ENCODE peak calls at places on chromosomes 11 and 22, in six cellular contexts. W is OCI-LY7, G is right lobe of liver, S is stomach, Z is WTC11, N is Peyer's patch. D is an unnamed sample.

GRCh38 chr22:38699143-38699542 is 1.6 kb downstream of the JOSD1 start:
- DNase-seq in Z (no peak), W (peak), N (no peak), G (no peak), S (no peak), D (no peak)

GRCh38 chr11:20081336-20081735 is 78.9 kb downstream of the DBX1 start:
- DNase-seq in G (no peak), N (no peak), Z (no peak), S (no peak), W (no peak), D (no peak)

GRCh38 chr11:74990941-74991340 is 2.2 kb downstream of the NEU3 start:
- DNase-seq in N (no peak), Z (no peak), S (no peak), W (no peak), G (no peak), D (no peak)

GRCh38 chr22:12601870-12602779 is 2925.9 kb upstream of the OR11H1 start:
- DNase-seq in N (no peak), W (no peak), G (peak), Z (no peak), S (peak), D (no peak)

GRCh38 chr11:69920500-69921428 is 101.5 kb upstream of the FGF3 start:
- DNase-seq in W (no peak), S (no peak), Z (peak), G (peak), N (peak), D (no peak)

GRCh38 chr22:32836286-32836859 is 34.9 kb downstream of the TIMP3 start:
- DNase-seq in N (no peak), W (peak), G (no peak), S (no peak), Z (no peak), D (peak)

GRCh38 chr11:79212711-79213110 is 228.1 kb downstream of the TENM4 start:
- DNase-seq in G (no peak), Z (no peak), W (no peak), N (no peak), S (no peak), D (no peak)

GRCh38 chr11:5004429-5005274 is 10.0 kb downstream of the OR51L1 start:
- DNase-seq in N (no peak), G (peak), W (peak), Z (peak), S (peak), D (peak)

GRCh38 chr11:130476200-130476921 is 27.9 kb downstream of the ADAMTS15 start:
- DNase-seq in W (no peak), G (no peak), S (no peak), N (no peak), Z (no peak), D (peak)

GRCh38 chr11:69569306-69570200 is 71.4 kb upstream of the CCND1 start:
- DNase-seq in Z (no peak), G (no peak), S (no peak), W (no peak), N (no peak), D (no peak)

GRCh38 chr11:129061466-129062194 is 119.0 kb upstream of the TP53AIP1 start:
- DNase-seq in Z (no peak), S (no peak), G (no peak), N (no peak), W (no peak), D (no peak)

GRCh38 chr22:41482319-41482935 is 13.5 kb downstream of the ACO2 start:
- DNase-seq in Z (no peak), W (peak), G (no peak), S (no peak), N (no peak), D (peak)

GRCh38 chr11:94768602-94769511 is 701 bp downstream of the AMOTL1 start:
- DNase-seq in S (peak), G (peak), N (no peak), W (no peak), Z (peak), D (peak)

GRCh38 chr11:121391914-121392313 is 60.2 kb upstream of the SORL1 start:
- DNase-seq in N (peak), W (no peak), S (peak), Z (no peak), G (no peak), D (no peak)

GRCh38 chr22:35835998-35836691 is 118.5 kb downstream of the APOL5 start:
- DNase-seq in S (peak), G (peak), Z (peak), N (no peak), W (no peak), D (no peak)

GRCh38 chr11:104343578-104343977 is 179.6 kb upstream of the PDGFD start:
- DNase-seq in S (no peak), Z (no peak), G (no peak), N (no peak), W (peak), D (no peak)

GRCh38 chr11:122146475-122146874 is 30.5 kb upstream of the BLID start:
- DNase-seq in S (no peak), G (no peak), W (no peak), Z (no peak), N (no peak), D (no peak)

GRCh38 chr22:46070215-46070721 is 80.1 kb upstream of the PPARA start:
- DNase-seq in W (peak), N (peak), S (peak), G (peak), Z (peak), D (no peak)

GRCh38 chr11:20213790-20214189 is 53.5 kb upstream of the DBX1 start:
- DNase-seq in G (no peak), S (no peak), W (no peak), N (no peak), Z (no peak), D (no peak)

GRCh38 chr11:31817621-31818493 is 6.7 kb upstream of the PAX6 start:
- DNase-seq in W (no peak), G (no peak), S (no peak), N (peak), Z (peak), D (peak)

GRCh38 chr11:10858505-10859360 is 880 bp upstream of the ZBED5 start:
- DNase-seq in Z (peak), S (peak), N (peak), G (peak), W (peak), D (peak)

GRCh38 chr22:38348751-38349496 is 31.7 kb upstream of the CSNK1E start:
- DNase-seq in Z (no peak), S (peak), G (peak), W (no peak), N (no peak), D (no peak)

GRCh38 chr22:38460367-38460952 is 5.5 kb upstream of the KCNJ4 start:
- DNase-seq in W (no peak), G (no peak), S (no peak), N (no peak), Z (no peak), D (no peak)

GRCh38 chr11:45930031-45930794 is 7.8 kb downstream of the LARGE2 start:
- DNase-seq in N (peak), Z (no peak), S (peak), W (peak), G (no peak), D (peak)

GRCh38 chr11:12922980-12923507 is 86.1 kb upstream of the RASSF10 start:
- DNase-seq in S (no peak), Z (no peak), N (no peak), G (no peak), W (no peak), D (no peak)

GRCh38 chr11:11909727-11910126 is 68.0 kb downstream of the USP47 start:
- DNase-seq in S (no peak), Z (no peak), W (no peak), G (no peak), N (no peak), D (no peak)

GRCh38 chr11:122440783-122441701 is 214.5 kb upstream of the UBASH3B start:
- DNase-seq in S (no peak), G (peak), N (no peak), W (no peak), Z (peak), D (no peak)

GRCh38 chr11:114073506-114074381 is 14.2 kb downstream of the ZBTB16 start:
- DNase-seq in N (no peak), W (no peak), S (no peak), G (no peak), Z (no peak), D (no peak)

GRCh38 chr22:33652596-33652995 is 267.7 kb downstream of the LARGE1 start:
- DNase-seq in N (no peak), S (no peak), G (no peak), W (no peak), Z (no peak), D (no peak)

GRCh38 chr11:10866893-10867331 is 9.1 kb upstream of the ZBED5 start:
- DNase-seq in Z (no peak), G (no peak), N (no peak), S (no peak), W (no peak), D (no peak)

GRCh38 chr22:50687829-50688228 is 15.2 kb downstream of the SHANK3 start:
- DNase-seq in S (peak), W (no peak), N (peak), G (no peak), Z (no peak), D (no peak)

GRCh38 chr11:133726576-133726975 is 118.7 kb downstream of the SPATA19 start:
- DNase-seq in G (no peak), N (no peak), W (no peak), S (no peak), Z (no peak), D (no peak)

GRCh38 chr11:66546368-66546965 is at the start of gene ACTN3:
- DNase-seq in W (no peak), G (no peak), Z (peak), N (no peak), S (no peak), D (peak)

GRCh38 chr11:66548041-66548440 is 1.3 kb downstream of the ACTN3 start:
- DNase-seq in G (no peak), N (no peak), Z (no peak), W (no peak), S (no peak), D (no peak)

GRCh38 chr11:66546966-66547661 is 411 bp downstream of the ACTN3 start:
- DNase-seq in Z (no peak), S (no peak), W (no peak), N (no peak), G (no peak), D (no peak)

GRCh38 chr11:66548774-66549630 is 2.3 kb downstream of the ACTN3 start:
- DNase-seq in S (no peak), Z (no peak), G (no peak), N (no peak), W (no peak), D (no peak)

DNA sequence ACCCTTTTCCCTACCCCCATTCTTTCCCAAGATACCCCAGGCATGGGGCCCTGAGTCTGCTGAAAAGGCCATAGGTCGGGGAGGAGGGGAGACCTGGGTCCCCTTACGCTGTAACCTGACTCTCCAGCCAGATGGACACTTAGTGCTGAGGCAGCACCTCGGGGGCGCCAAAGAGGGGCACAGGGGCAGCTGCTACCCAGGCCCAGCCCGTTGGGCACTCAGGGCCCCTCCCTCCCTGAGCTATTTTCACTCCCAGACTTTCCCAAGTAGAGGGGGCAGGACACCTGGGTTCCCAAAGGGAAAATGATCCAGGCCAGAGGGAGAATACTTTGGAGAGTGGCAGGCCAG is 933 bp downstream of the ACTN3 start:
- DNase-seq in N (no peak), G (no peak), Z (peak), S (no peak), W (no peak), D (no peak)
- TF ChIP-seq CTCF in N (no peak), G (no peak), Z (no peak), S (no peak), W (no peak), D (no peak)

DNA sequence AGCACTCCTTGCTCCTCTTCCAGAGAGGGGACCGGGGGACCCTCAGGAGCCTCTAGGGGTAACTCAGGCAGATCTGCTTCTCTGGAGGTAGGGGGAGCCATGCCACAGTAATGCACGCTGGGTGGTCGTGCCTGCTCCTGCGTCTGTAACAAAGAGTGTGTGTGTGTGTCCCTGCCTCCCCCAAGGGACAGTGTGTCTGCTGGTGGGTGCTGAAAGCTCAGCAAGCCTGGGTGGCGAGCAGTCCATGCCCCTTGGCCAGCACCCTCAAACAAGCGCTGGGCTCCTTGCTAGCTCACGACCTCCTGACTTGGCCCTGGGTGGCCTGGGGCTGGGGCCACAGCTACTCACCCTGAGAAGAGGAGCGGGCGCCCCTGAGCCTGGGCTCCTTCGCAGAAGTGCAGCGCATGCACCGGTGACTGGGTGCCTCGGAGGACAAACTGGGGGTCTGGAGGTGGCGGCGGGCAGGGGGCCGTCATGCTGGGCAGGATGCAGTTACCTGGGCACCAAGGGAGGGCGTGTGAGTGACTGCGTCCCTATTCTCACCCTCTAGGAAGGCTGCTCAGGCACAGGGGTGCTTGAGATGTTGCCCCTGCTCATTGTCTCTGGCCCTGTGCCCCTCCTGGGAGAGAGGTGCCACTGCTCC is 33.7 kb downstream of the GNB1L start:
- DNase-seq in W (no peak), G (peak), N (no peak), Z (no peak), S (peak), D (no peak)
- TF ChIP-seq CTCF in W (peak), G (no peak), N (no peak), Z (no peak), S (no peak), D (no peak)

DNA sequence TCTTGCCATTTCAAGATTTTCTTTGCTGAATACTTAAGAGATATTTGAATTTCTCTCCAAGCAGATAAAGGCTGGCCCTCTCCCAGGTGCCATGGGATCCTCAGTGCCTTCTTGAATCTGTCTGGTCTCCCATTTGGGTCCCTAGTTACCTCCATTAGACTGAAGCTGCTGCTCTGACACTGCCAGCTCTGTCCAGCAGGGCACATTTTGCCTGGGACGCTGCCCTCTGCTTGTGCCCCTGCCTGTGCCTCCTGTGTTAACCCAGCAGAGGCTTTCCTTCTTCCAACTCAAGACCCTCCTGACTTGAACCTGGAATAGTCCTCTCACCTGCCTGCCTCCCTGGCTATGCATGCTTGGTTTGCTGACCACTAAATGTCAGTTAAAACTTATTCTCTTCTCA is 406.3 kb downstream of the BUD13 start:
- DNase-seq in Z (no peak), W (no peak), G (no peak), S (no peak), N (no peak), D (no peak)
- TF ChIP-seq CTCF in Z (no peak), W (no peak), G (no peak), S (no peak), N (no peak), D (no peak)

GRCh38 chr11:77094841-77095365 is 7.7 kb upstream of the OMP start:
- DNase-seq in N (no peak), W (no peak), S (no peak), Z (no peak), G (no peak), D (no peak)
- TF ChIP-seq CTCF in N (no peak), W (no peak), S (no peak), Z (no peak), G (no peak), D (no peak)

GRCh38 chr11:37322333-37323194 is 724.5 kb upstream of the RAG2 start:
- DNase-seq in S (no peak), G (peak), Z (no peak), N (no peak), W (no peak), D (no peak)
- TF ChIP-seq CTCF in S (no peak), G (no peak), Z (no peak), N (no peak), W (no peak), D (no peak)

GRCh38 chr11:34997872-34998548 is 81.6 kb downstream of the PDHX start:
- DNase-seq in N (no peak), G (no peak), W (peak), S (no peak), Z (no peak), D (no peak)
- TF ChIP-seq CTCF in N (peak), G (peak), W (peak), S (peak), Z (no peak), D (peak)

GRCh38 chr11:96472085-96472484 is 82.3 kb downstream of the JRKL start:
- DNase-seq in S (no peak), G (no peak), N (no peak), W (no peak), Z (no peak), D (peak)
- TF ChIP-seq CTCF in S (no peak), G (no peak), N (no peak), W (no peak), Z (no peak), D (no peak)

D was measured in GM13976.